ENCODE peak calls at places on chromosomes 3 and 15, in seven cellular contexts. Q is PC-3, O is Caco-2, E is thoracic aorta, J is heart left ventricle, X is cardiac fibroblast, H is mammary epithelial cell. S is an unnamed sample.
A peak's percentile ranks its signal among the peaks of the same experiment; 100 is the strongest.

GRCh38 chr15:71357357-71357756 is 242.1 kb downstream of the THSD4 start:
- DNase-seq in H (no peak), Q (no peak), J (peak; percentile 59), X (peak; percentile 33), E (no peak), O (no peak), S (no peak)

GRCh38 chr15:71629761-71630499 is 180.4 kb upstream of the NR2E3 start:
- DNase-seq in H (no peak), Q (no peak), X (no peak), E (no peak), O (no peak), J (no peak), S (no peak)

GRCh38 chr3:10154335-10155122 is 10.2 kb upstream of the IRAK2 start:
- DNase-seq in J (no peak), Q (no peak), O (no peak), E (no peak), H (no peak), X (no peak), S (no peak)

GRCh38 chr3:158768881-158769518 is 32.9 kb upstream of the MFSD1 start:
- DNase-seq in Q (peak; percentile 85), X (peak; percentile 96), J (no peak), E (no peak), O (peak; percentile 71), H (peak; percentile 84), S (peak; percentile 96)

GRCh38 chr3:192352142-192352541 is 375.2 kb downstream of the FGF12 start:
- DNase-seq in X (no peak), O (no peak), H (no peak), E (no peak), Q (no peak), J (no peak), S (no peak)

GRCh38 chr3:31673950-31674349 is 141.2 kb downstream of the STT3B start:
- DNase-seq in H (no peak), O (no peak), J (no peak), X (no peak), Q (no peak), E (no peak), S (no peak)

GRCh38 chr3:72334681-72335457 is 513.4 kb downstream of the SHQ1 start:
- DNase-seq in E (no peak), O (no peak), Q (no peak), J (no peak), H (no peak), X (no peak), S (no peak)

GRCh38 chr15:43872416-43873020 is 45.7 kb downstream of the WDR76 start:
- DNase-seq in J (no peak), H (peak; percentile 27), E (no peak), O (peak; percentile 72), X (peak; percentile 90), Q (peak; percentile 73), S (peak; percentile 79)

GRCh38 chr3:143329567-143330164 is 210.1 kb downstream of the CHST2 start:
- DNase-seq in O (peak; percentile 6), Q (no peak), J (no peak), X (peak; percentile 49), E (no peak), H (no peak), S (peak; percentile 29)

GRCh38 chr3:30649572-30650310 is 43.3 kb downstream of the TGFBR2 start:
- DNase-seq in X (peak; percentile 78), E (no peak), H (no peak), O (no peak), Q (no peak), J (no peak), S (no peak)

GRCh38 chr15:64095795-64096485 is at the start of gene SNX1:
- DNase-seq in J (peak; percentile 95), O (peak; percentile 92), Q (peak; percentile 89), H (peak; percentile 90), X (peak; percentile 96), E (peak; percentile 75), S (peak; percentile 95)
- TF ChIP-seq CTCF in J (no peak), O (no peak), Q (no peak), H (no peak), X (no peak), E (peak; percentile 32), S (no peak)

GRCh38 chr3:126746395-126747177 is 42.5 kb downstream of the CHCHD6 start:
- DNase-seq in E (no peak), H (peak; percentile 8), X (peak; percentile 68), J (peak; percentile 84), O (peak; percentile 83), Q (peak; percentile 3), S (peak; percentile 53)
- TF ChIP-seq CTCF in E (peak; percentile 37), H (no peak), X (peak; percentile 12), J (no peak), O (peak; percentile 27), Q (no peak), S (peak; percentile 20)

DNA sequence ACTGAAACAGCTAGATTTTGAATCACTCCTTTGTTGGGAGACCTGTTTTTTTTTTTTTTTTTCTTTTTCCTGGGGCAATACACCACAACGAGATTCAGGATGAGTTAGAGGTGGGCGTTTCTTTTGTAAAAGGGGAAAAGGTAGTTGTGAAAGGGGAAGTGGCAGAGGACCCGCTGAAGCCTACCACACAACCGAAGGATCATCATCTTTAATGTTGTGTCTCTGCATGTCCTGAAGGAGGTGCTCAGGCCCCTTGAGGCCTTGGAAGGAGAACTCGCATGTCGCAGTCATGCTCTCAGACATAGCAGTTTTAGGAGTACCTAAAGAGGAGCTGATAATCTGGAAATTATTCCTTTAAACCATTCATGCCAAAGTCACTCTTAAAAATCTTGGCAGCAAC is 137.9 kb upstream of the LRIG1 start:
- DNase-seq in E (no peak), J (no peak), Q (no peak), X (no peak), H (peak; percentile 16), O (no peak), S (no peak)
- TF ChIP-seq CTCF in E (no peak), J (no peak), Q (no peak), X (no peak), H (no peak), O (no peak), S (no peak)

DNA sequence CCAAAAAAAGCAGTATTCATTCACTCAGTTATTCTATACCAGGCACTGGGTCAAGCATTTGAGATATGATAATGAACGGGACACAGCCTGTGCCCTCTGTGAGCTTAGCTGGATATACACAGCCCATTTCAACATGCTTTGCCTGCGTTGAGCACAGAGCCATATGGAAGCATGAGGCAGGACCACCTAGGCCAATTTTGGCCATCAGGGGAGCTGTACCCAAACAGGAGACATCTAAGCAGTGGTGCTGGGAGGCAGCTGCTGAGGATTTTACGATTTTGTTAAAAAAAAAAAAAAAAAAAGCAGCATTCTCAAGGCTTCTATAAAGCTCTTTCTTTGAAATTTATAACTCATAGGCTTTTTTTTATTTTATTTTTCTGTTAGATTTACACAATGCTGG is 87.2 kb upstream of the SLC2A2 start:
- DNase-seq in J (no peak), E (no peak), Q (no peak), O (peak; percentile 47), H (no peak), X (no peak), S (no peak)
- TF ChIP-seq CTCF in J (no peak), E (no peak), Q (peak; percentile 18), O (peak; percentile 46), H (no peak), X (no peak), S (no peak)

GRCh38 chr3:153704115-153704514 is 417.1 kb upstream of the ARHGEF26 start:
- DNase-seq in H (peak; percentile 17), Q (peak; percentile 61), E (no peak), X (no peak), O (no peak), J (no peak), S (no peak)
- TF ChIP-seq CTCF in H (no peak), Q (peak; percentile 51), E (no peak), X (no peak), O (no peak), J (no peak), S (no peak)